ENCODE peak calls at places on chromosome 17, in seven cellular contexts. G is A549, S is bronchial epithelial cell, M is AG04450, Y is progenitor cell of endocrine pancreas, D is endothelial cell, T is endothelial cell of umbilical vein. C is an unnamed sample.

GRCh38 chr17:27256225-27257030 is 37.5 kb upstream of the WSB1 start:
- DNase-seq in D (no peak), G (no peak), T (peak), Y (no peak), S (peak), M (peak), C (no peak)

GRCh38 chr17:34980681-34981537 is 597 bp downstream of the LIG3 start:
- DNase-seq in T (peak), D (peak), G (peak), S (peak), Y (peak), M (peak), C (peak)

GRCh38 chr17:58358408-58359172 is 6.6 kb upstream of the SUPT4H1 start:
- DNase-seq in S (no peak), Y (no peak), G (no peak), D (no peak), T (no peak), M (no peak), C (no peak)

GRCh38 chr17:80649672-80650338 is 105.2 kb downstream of the RPTOR start:
- DNase-seq in D (peak), G (peak), S (peak), M (peak), Y (no peak), T (peak), C (peak)

GRCh38 chr17:31002047-31002446 is 31.2 kb downstream of the RNF135 start:
- DNase-seq in D (no peak), T (no peak), S (no peak), M (no peak), G (no peak), Y (no peak), C (no peak)

GRCh38 chr17:33435716-33436301 is 142.7 kb upstream of the ASIC2 start:
- DNase-seq in Y (no peak), S (no peak), D (no peak), M (no peak), G (no peak), T (no peak), C (no peak)

GRCh38 chr17:73838815-73839214 is 194.6 kb upstream of the SDK2 start:
- DNase-seq in Y (no peak), T (no peak), D (no peak), G (no peak), S (no peak), M (no peak), C (no peak)

GRCh38 chr17:47316316-47316715 is 7.4 kb upstream of the EFCAB13 start:
- DNase-seq in Y (no peak), M (no peak), S (peak), D (no peak), T (peak), G (no peak), C (no peak)

GRCh38 chr17:38730526-38731379 is 612 bp downstream of the CISD3 start:
- DNase-seq in G (peak), Y (no peak), M (no peak), D (no peak), T (peak), S (peak), C (no peak)

GRCh38 chr17:40915199-40915661 is 22.2 kb downstream of the KRT23 start:
- DNase-seq in Y (no peak), T (peak), G (peak), S (peak), D (no peak), M (peak), C (no peak)

GRCh38 chr17:4849011-4849536 is 15.9 kb downstream of the MINK1 start:
- DNase-seq in Y (no peak), G (peak), T (no peak), D (no peak), M (no peak), S (peak), C (no peak)

GRCh38 chr17:77493901-77494663 is 353.3 kb downstream of the SEC14L1 start:
- DNase-seq in S (no peak), G (no peak), D (no peak), T (no peak), Y (no peak), M (no peak), C (no peak)

GRCh38 chr17:1229354-1229890 is 40.8 kb upstream of the BHLHA9 start:
- DNase-seq in Y (peak), M (no peak), T (no peak), S (no peak), D (peak), G (peak), C (no peak)

GRCh38 chr17:58970966-58971575 is 135.6 kb downstream of the TRIM37 start:
- DNase-seq in M (no peak), Y (no peak), G (no peak), D (no peak), T (no peak), S (peak), C (no peak)

GRCh38 chr17:38893612-38894011 is 23.8 kb downstream of the LASP1 start:
- DNase-seq in G (no peak), S (no peak), D (no peak), T (peak), Y (no peak), M (no peak), C (no peak)

GRCh38 chr17:57915980-57916757 is 39.0 kb downstream of the CUEDC1 start:
- DNase-seq in T (no peak), G (no peak), M (no peak), S (no peak), Y (peak), D (peak), C (peak)

GRCh38 chr17:50198026-50198669 is 3.3 kb downstream of the COL1A1 start:
- DNase-seq in G (peak), T (peak), S (peak), Y (no peak), D (peak), M (no peak), C (peak)

GRCh38 chr17:77666881-77667395 is 291.6 kb upstream of the TNRC6C start:
- DNase-seq in G (no peak), D (no peak), T (no peak), Y (no peak), S (no peak), M (no peak), C (no peak)

GRCh38 chr17:82143333-82143732 is 45.3 kb upstream of the FASN start:
- DNase-seq in D (no peak), S (no peak), G (no peak), T (no peak), Y (no peak), M (no peak), C (no peak)

GRCh38 chr17:282912-283882 is 69.4 kb downstream of the RPH3AL start:
- DNase-seq in T (no peak), M (no peak), G (no peak), D (no peak), Y (no peak), S (no peak), C (no peak)

GRCh38 chr17:45197555-45198334 is 23.9 kb upstream of the FMNL1 start:
- DNase-seq in Y (peak), T (peak), G (peak), M (peak), S (peak), D (peak), C (peak)

GRCh38 chr17:2238432-2239169 is 65.0 kb downstream of the SMG6 start:
- DNase-seq in S (no peak), G (no peak), M (no peak), T (peak), D (no peak), Y (no peak), C (no peak)

GRCh38 chr17:2239882-2240430 is 63.6 kb downstream of the SMG6 start:
- DNase-seq in M (peak), G (peak), D (no peak), S (peak), Y (no peak), T (peak), C (no peak)

GRCh38 chr17:2237960-2238359 is 65.6 kb downstream of the SMG6 start:
- DNase-seq in T (no peak), M (no peak), Y (no peak), S (no peak), D (no peak), G (no peak), C (no peak)

GRCh38 chr17:2240541-2240940 is 63.0 kb downstream of the SMG6 start:
- DNase-seq in M (no peak), Y (no peak), G (no peak), T (no peak), D (no peak), S (no peak), C (no peak)

GRCh38 chr17:2239170-2239551 is 64.4 kb downstream of the SMG6 start:
- DNase-seq in Y (no peak), D (no peak), S (no peak), M (no peak), T (peak), G (no peak), C (no peak)
- TF ChIP-seq CTCF in Y (no peak), D (no peak), S (no peak), M (no peak), T (no peak), G (no peak), C (no peak)

DNA sequence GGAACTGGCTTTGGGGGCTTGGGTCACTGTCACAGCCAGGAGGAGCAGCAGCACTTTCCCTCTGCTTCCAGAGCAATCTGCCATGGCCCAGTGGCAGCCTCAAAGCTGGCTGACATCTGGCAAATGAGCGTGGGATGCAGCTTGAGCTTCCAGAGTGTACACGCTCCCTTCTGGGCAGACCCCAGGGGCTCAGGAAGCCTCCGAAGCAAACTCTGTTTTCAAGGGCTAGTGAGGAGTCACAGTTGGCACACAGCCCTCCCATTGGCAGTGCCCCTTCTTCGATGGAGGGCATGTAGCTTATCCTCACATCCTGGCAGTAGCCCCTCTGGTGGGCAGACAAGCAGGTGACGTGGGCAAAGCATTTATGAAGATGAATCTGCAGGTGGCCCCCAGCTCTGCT is 249.6 kb downstream of the ENGASE start:
- DNase-seq in Y (no peak), G (no peak), T (no peak), M (no peak), S (no peak), D (no peak), C (no peak)
- TF ChIP-seq CTCF in Y (no peak), G (no peak), T (no peak), M (no peak), S (no peak), D (no peak), C (no peak)

GRCh38 chr17:28471127-28471453 is 2.4 kb upstream of the SLC13A2 start:
- DNase-seq in S (peak), G (no peak), D (no peak), M (no peak), T (no peak), Y (no peak), C (no peak)
- TF ChIP-seq CTCF in S (no peak), G (no peak), D (no peak), M (no peak), T (no peak), Y (no peak), C (no peak)

DNA sequence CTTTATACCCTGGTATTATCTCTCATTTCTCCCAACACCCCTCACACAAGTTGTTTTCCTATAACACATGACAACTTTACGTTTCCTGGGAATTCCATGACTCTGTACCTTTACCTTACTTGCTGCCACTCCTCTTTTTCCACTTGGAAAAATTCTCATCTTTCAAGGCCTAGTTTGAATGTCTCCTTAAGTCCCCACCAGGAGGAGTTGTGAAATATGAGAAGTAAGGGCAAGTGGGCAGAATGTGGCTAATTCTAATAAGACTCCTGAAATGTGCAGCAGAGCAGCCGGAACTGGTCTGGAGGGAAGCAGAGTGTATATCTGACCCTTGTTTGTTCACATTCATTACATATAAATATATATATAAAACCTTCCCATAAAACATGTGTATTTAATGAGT is 39.7 kb downstream of the BRCA1 start:
- DNase-seq in T (peak), D (no peak), Y (no peak), S (no peak), M (no peak), G (no peak), C (no peak)
- TF ChIP-seq CTCF in T (no peak), D (no peak), Y (no peak), S (no peak), M (peak), G (no peak), C (no peak)

GRCh38 chr17:63116228-63116627 is 150.2 kb downstream of the TANC2 start:
- DNase-seq in S (no peak), D (no peak), Y (no peak), M (no peak), T (no peak), G (peak), C (no peak)
- TF ChIP-seq CTCF in S (no peak), D (no peak), Y (no peak), M (no peak), T (no peak), G (peak), C (peak)

DNA sequence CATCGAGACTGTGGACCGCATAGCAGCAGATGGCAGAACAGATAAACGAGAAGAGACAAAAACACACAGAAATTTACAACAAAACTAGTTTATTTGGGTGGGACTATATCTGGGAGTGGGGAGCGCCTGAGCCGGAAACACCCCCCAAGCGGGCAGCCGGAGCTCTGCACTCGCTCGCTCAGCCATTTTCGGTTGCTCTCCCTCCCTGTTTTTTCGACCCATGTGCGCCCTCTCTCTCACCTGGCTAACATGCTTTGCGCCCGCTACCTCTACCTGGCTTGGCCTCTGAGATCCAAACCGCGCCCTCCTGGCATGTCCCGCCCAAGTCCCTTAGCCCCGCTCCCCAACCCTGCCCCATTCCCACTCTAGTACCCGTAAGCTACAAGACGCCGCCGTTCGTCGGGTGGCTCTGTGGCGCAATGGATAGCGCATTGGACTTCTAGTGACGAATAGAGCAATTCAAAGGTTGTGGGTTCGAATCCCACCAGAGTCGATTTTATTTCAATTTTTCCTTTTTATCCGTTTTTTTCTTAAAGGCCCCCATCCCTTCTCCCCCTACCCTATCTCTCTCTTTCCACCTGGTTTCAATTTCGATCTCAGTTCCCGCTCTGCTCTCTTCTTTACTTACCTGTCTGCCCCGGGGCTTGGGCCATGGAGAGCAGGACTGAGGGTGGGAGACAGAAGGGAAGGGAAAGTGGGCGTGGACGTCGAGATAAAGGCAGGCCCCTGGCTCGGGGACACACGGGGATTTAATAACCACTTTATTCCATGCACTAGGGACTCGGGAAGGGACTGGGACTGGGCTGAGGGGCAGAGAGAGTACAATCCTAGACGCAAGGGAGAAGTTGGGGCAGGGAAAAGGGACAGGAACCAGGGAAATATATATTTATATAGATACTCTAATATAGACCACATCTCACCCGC is 2.5 kb upstream of the ALOXE3 start:
- DNase-seq in Y (peak), T (peak), D (peak), G (peak), S (peak), M (no peak), C (peak)
- TF ChIP-seq CTCF in Y (peak), T (peak), D (no peak), G (no peak), S (peak), M (peak), C (peak)

DNA sequence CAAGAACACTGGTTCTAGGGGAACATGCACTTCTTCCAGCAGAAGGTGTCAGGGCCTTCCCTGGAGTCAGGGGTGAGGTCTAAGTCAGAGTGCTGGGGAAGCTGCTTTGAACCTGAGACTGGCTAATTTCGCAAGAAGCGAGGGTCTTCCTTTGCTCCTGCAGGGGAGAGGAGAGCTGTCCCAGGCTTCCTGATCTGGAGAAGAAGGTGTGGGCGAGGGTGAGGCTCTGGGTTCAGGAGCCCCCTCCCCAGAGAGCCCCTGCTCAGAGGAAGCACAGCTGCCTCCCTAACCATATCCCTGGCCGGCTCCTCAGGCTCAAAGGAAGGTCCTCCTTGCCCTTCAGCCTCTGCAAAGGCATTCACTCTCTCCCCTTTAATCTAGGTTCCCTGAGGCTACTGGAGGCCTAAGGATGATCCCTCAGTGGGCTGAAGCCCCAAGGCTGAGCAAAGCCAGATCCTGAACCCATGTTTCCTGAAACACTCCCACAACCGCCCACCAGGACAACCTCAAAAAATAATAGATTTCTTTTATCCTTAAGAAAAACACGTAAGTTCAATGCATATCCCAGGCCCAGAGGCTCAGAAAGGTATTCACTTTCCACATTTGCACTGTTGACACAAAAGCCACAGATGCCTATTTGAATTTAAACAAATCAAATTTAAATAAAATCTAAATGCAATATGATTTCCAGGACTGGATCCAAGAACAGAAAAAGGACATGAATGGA is 71.4 kb upstream of the RCVRN start:
- DNase-seq in S (no peak), G (no peak), Y (no peak), T (no peak), M (no peak), D (no peak), C (no peak)
- TF ChIP-seq CTCF in S (no peak), G (no peak), Y (no peak), T (no peak), M (no peak), D (peak), C (no peak)

DNA sequence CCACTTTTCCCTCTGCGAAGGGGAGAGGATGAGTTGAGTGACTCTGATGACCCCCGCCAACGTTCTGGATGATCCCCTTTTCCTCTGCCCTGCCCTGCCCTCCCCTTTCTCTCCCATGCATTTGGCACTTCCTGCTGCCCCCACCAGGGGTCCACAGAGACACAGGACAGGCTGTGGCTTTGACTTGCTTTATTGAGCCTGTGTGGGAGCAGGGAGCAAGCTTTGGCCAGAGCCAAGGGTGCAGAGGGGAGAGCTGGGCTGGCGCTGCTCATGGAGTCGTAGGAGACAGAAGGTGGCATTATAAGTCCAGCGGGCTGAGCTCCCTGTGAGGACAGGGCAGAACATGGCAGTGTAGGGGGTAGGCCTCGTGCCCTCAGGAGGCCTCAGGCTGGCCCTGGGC is 1.6 kb downstream of the PPY start:
- DNase-seq in D (peak), S (no peak), T (peak), G (peak), Y (peak), M (no peak), C (peak)
- TF ChIP-seq CTCF in D (peak), S (peak), T (peak), G (peak), Y (peak), M (peak), C (peak)

DNA sequence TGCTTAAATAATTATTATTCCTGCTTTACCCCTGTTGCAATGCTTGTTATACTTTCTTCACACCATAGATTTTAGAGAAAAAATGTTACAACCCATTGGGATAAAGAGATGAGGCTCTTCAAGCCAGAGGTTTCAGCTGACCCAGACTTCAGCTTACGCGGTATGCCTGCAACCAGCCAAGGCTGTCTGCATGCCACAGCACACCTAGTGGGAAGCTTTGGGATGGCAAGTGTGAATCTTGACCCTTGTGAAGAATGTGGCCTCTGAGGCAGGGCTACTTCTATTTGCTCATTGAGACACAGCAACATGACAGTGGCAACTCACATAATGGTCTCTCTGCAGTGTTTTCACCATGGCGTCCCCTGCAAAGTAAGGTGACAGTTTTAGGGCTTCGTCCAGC is 193.9 kb upstream of the PIRT start:
- DNase-seq in D (no peak), Y (no peak), T (no peak), S (no peak), M (no peak), G (peak), C (no peak)
- TF ChIP-seq CTCF in D (no peak), Y (peak), T (no peak), S (no peak), M (no peak), G (no peak), C (peak)

GRCh38 chr17:18321309-18321708 is 6.2 kb downstream of the SMCR8 start:
- DNase-seq in G (no peak), M (no peak), D (no peak), S (peak), Y (no peak), T (no peak), C (no peak)
- TF ChIP-seq CTCF in G (no peak), M (peak), D (no peak), S (peak), Y (no peak), T (peak), C (no peak)

C was measured in neural crest cell.